ENCODE peak calls at places on chromosomes 3 and 15, in six cellular contexts. V, Y, U, N, T and L are unnamed samples.
A peak's percentile ranks its signal among the peaks of the same experiment; 100 is the strongest.

GRCh38 chr15:101429646-101430045 is 59.9 kb downstream of the PCSK6 start:
- DNase-seq in V (no peak), U (no peak), T (no peak), Y (no peak), N (no peak), L (no peak)

GRCh38 chr3:187975571-187976360 is 178.2 kb upstream of the LPP start:
- DNase-seq in V (no peak), Y (no peak), N (peak; percentile 37), T (no peak), U (no peak), L (no peak)

GRCh38 chr3:169996063-169996462 is 29.5 kb downstream of the SEC62 start:
- DNase-seq in U (no peak), Y (no peak), N (no peak), T (no peak), V (no peak), L (no peak)

GRCh38 chr15:40470423-40471104 is at the start of gene CHST14:
- DNase-seq in N (peak; percentile 77), U (peak; percentile 51), T (peak; percentile 79), Y (no peak), V (no peak), L (peak; percentile 54)

GRCh38 chr15:22979699-22980188 is 424 bp downstream of the CYFIP1 start:
- DNase-seq in N (peak; percentile 29), T (no peak), Y (no peak), U (no peak), V (no peak), L (peak; percentile 62)

GRCh38 chr3:178546079-178546478 is 9.8 kb downstream of the KCNMB2 start:
- DNase-seq in U (no peak), Y (no peak), T (no peak), V (no peak), N (no peak), L (no peak)

GRCh38 chr15:36371509-36371908 is 207.9 kb upstream of the CDIN1 start:
- DNase-seq in T (no peak), V (no peak), U (peak; percentile 26), Y (no peak), N (no peak), L (no peak)

GRCh38 chr3:124671123-124671522 is 59.1 kb upstream of the UMPS start:
- DNase-seq in Y (no peak), U (no peak), N (peak; percentile 4), V (no peak), T (no peak), L (no peak)

GRCh38 chr15:34684351-34684750 is 70.4 kb downstream of the GJD2 start:
- DNase-seq in V (no peak), T (no peak), N (no peak), Y (no peak), U (no peak), L (no peak)
- TF ChIP-seq CTCF in V (no peak), T (no peak), N (no peak), Y (no peak), U (no peak), L (no peak)

GRCh38 chr3:15977089-15977488 is 179.3 kb upstream of the ANKRD28 start:
- DNase-seq in U (no peak), T (no peak), N (no peak), Y (no peak), V (no peak), L (no peak)

GRCh38 chr3:15973930-15974329 is 176.2 kb upstream of the ANKRD28 start:
- DNase-seq in N (no peak), V (no peak), T (no peak), Y (no peak), U (no peak), L (no peak)

GRCh38 chr3:15976524-15976923 is 178.7 kb upstream of the ANKRD28 start:
- DNase-seq in T (no peak), U (no peak), N (no peak), Y (no peak), V (no peak), L (no peak)

GRCh38 chr3:15973414-15973813 is 175.6 kb upstream of the ANKRD28 start:
- DNase-seq in N (no peak), V (no peak), T (no peak), U (no peak), Y (no peak), L (no peak)

DNA sequence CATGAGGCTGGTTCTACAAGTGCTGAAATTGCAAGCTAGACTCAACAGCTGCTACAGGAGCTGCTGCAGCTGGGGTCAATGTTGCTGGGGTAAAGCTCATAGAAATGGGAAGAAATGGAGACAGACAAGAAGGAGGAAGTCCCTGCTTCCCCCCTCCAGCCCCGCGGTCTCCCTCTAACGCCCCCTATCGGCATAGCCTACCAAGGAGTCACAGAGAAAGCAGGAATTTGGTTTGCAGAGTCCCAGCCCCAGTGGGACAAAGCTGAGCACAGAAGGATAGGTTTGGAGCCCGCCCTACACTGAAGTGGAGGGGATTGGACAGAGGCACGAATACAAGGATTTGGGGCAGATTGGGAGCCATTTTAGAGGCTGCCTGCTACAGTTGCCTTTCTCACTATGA is 176.9 kb upstream of the ANKRD28 start:
- DNase-seq in U (no peak), V (no peak), Y (no peak), N (no peak), T (no peak), L (no peak)
- TF ChIP-seq CTCF in U (peak; percentile 30), V (peak; percentile 3), Y (no peak), N (no peak), T (peak; percentile 29), L (no peak)

GRCh38 chr3:168094877-168095610 is 680 bp downstream of the GOLIM4 start:
- DNase-seq in V (no peak), U (peak; percentile 75), T (no peak), Y (peak; percentile 26), N (peak; percentile 77), L (peak; percentile 24)
- TF ChIP-seq CTCF in V (peak; percentile 7), U (peak; percentile 2), T (no peak), Y (no peak), N (no peak), L (no peak)

GRCh38 chr3:126657901-126658300 is 3.0 kb upstream of the TXNRD3 start:
- DNase-seq in T (no peak), U (no peak), Y (no peak), N (no peak), V (no peak), L (no peak)

GRCh38 chr3:126658584-126658983 is 3.7 kb upstream of the TXNRD3 start:
- DNase-seq in N (no peak), U (no peak), V (no peak), T (no peak), Y (no peak), L (no peak)

GRCh38 chr3:126655887-126656286 is 963 bp upstream of the TXNRD3 start:
- DNase-seq in N (no peak), Y (no peak), T (no peak), V (no peak), U (no peak), L (no peak)

GRCh38 chr3:126656376-126657134 is 1.6 kb upstream of the TXNRD3 start:
- DNase-seq in N (no peak), T (no peak), Y (no peak), U (no peak), V (no peak), L (no peak)

GRCh38 chr3:126654571-126655393 is at the start of gene TXNRD3:
- DNase-seq in U (peak; percentile 31), N (peak; percentile 77), T (peak; percentile 64), Y (peak; percentile 58), V (peak; percentile 29), L (peak; percentile 58)
- TF ChIP-seq CTCF in U (peak; percentile 34), N (no peak), T (peak; percentile 41), Y (no peak), V (no peak), L (no peak)

GRCh38 chr3:44923634-44924033 is 49.2 kb downstream of the TGM4 start:
- DNase-seq in N (no peak), V (no peak), T (no peak), Y (no peak), U (no peak), L (no peak)

GRCh38 chr3:44929782-44930181 is 46.2 kb downstream of the ZDHHC3 start:
- DNase-seq in U (no peak), N (no peak), Y (no peak), T (no peak), V (no peak), L (no peak)

GRCh38 chr3:44924102-44925084 is 50.0 kb downstream of the TGM4 start:
- DNase-seq in V (peak; percentile 4), T (no peak), Y (no peak), N (no peak), U (peak; percentile 61), L (no peak)

GRCh38 chr3:44926921-44927320 is 49.1 kb downstream of the ZDHHC3 start:
- DNase-seq in T (no peak), Y (no peak), V (no peak), N (no peak), U (no peak), L (no peak)

GRCh38 chr3:44926172-44926571 is 49.8 kb downstream of the ZDHHC3 start:
- DNase-seq in U (no peak), V (no peak), T (no peak), N (no peak), Y (no peak), L (no peak)
- TF ChIP-seq CTCF in U (peak; percentile 34), V (no peak), T (peak; percentile 41), N (no peak), Y (no peak), L (no peak)

DNA sequence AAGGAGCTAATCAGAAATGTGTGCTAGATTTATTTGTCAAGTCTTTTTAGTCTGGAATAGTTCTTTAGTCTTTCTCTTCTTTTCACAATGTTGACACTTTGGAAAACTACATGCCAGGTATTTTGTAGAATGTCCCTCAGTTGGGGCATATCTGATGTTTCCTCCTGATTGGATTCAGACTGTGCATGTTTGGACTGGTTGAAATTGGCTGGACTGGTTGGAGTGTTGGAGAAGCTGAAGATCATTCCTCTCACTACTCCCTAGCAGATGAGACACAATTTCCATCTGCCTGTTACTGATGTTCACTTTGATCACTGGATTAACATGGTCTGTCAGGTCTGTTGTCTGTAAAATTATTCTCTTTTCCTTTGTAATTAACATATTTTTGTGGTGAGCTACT is 3.7 kb downstream of the NME9 start:
- DNase-seq in U (no peak), T (no peak), N (no peak), V (no peak), Y (no peak), L (no peak)
- TF ChIP-seq CTCF in U (no peak), T (no peak), N (no peak), V (no peak), Y (no peak), L (no peak)

DNA sequence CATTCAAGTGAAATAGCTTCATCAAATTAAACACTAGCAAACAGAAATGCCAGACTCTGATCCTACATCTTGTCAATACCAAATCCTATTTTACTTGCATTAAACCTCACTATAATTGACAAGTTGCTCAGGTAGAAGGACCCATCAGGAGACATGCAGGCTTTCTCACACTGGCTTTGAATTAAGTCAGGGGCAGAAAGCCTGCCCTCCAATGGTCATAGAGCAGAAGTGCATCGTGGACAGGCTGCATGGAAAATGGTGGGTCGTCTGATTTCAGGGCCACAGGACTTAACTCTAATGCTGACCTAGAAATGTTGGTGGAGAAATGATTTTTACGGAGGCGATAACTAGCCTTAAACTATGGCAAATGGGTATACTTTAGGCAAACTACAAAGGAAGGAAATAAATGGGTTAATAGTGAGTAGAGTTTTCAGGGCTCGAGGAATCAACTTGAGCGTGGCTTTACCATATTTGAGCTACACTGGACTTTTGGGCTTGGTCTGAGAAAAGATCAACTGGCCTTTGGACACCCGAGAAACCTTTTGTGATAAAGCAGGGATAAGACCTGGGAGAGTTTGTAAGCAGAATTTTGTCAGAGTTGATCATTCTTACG is 283.9 kb downstream of the GRM7 start:
- DNase-seq in Y (no peak), V (no peak), U (no peak), T (no peak), N (no peak), L (no peak)
- TF ChIP-seq CTCF in Y (no peak), V (no peak), U (peak; percentile 23), T (peak; percentile 59), N (no peak), L (peak; percentile 48)

GRCh38 chr3:109275702-109276293 is 40.5 kb downstream of the DPPA2 start:
- DNase-seq in Y (no peak), T (peak; percentile 32), U (peak; percentile 37), V (peak; percentile 1), N (no peak), L (peak; percentile 53)
- TF ChIP-seq CTCF in Y (no peak), T (peak; percentile 65), U (peak; percentile 86), V (peak; percentile 59), N (peak; percentile 16), L (peak; percentile 61)